ENCODE peak calls at places on chromosome 12, in four cellular contexts. Y, S, T and X are unnamed samples.

GRCh38 chr12:89353188-89353822 is 1.0 kb upstream of the DUSP6 start:
- DNase-seq in S (peak; percentile 86), Y (peak; percentile 94), T (peak; percentile 88), X (peak; percentile 73)

GRCh38 chr12:58639323-58639934 is 280.9 kb downstream of the LRIG3 start:
- DNase-seq in Y (no peak), T (no peak), S (no peak), X (no peak)

GRCh38 chr12:51362307-51362706 is 15.8 kb upstream of the CELA1 start:
- DNase-seq in S (no peak), Y (no peak), T (no peak), X (no peak)

GRCh38 chr12:118813778-118814359 is 167.5 kb upstream of the SRRM4 start:
- DNase-seq in S (no peak), Y (no peak), T (no peak), X (no peak)

GRCh38 chr12:124577374-124577773 is 10.0 kb upstream of the NCOR2 start:
- DNase-seq in Y (no peak), T (no peak), S (no peak), X (no peak)

GRCh38 chr12:4915752-4916151 is 6.0 kb downstream of the KCNA1 start:
- DNase-seq in T (no peak), S (no peak), Y (no peak), X (no peak)

GRCh38 chr12:31562594-31563328 is 28.2 kb downstream of the DENND5B start:
- DNase-seq in S (no peak), T (no peak), Y (no peak), X (no peak)

GRCh38 chr12:2457215-2458112 is 337.3 kb upstream of the FKBP4 start:
- DNase-seq in T (no peak), S (no peak), Y (no peak), X (no peak)

GRCh38 chr12:89448951-89449371 is 75.6 kb downstream of the GALNT4 start:
- DNase-seq in T (no peak), Y (no peak), S (no peak), X (no peak)

GRCh38 chr12:124727244-124727673 is 136.4 kb downstream of the SCARB1 start:
- DNase-seq in T (no peak), Y (no peak), S (peak; percentile 90), X (peak; percentile 43)

GRCh38 chr12:123937707-123938600 is 34.7 kb downstream of the CCDC92 start:
- DNase-seq in T (no peak), S (no peak), Y (no peak), X (no peak)

GRCh38 chr12:104910196-104910840 is 47.8 kb downstream of the SLC41A2 start:
- DNase-seq in S (no peak), Y (no peak), T (no peak), X (no peak)

GRCh38 chr12:90951418-90952110 is 3.4 kb downstream of the CCER1 start:
- DNase-seq in S (no peak), T (no peak), Y (no peak), X (no peak)

GRCh38 chr12:6946033-6946919 is 2.5 kb downstream of the C12orf57 start:
- DNase-seq in S (no peak), Y (peak; percentile 33), T (peak; percentile 96), X (peak; percentile 97)

GRCh38 chr12:29741342-29742241 is 42.1 kb downstream of the TMTC1 start:
- DNase-seq in S (no peak), T (no peak), Y (no peak), X (no peak)

GRCh38 chr12:107238276-107238675 is 144.9 kb upstream of the CRY1 start:
- DNase-seq in Y (no peak), T (no peak), S (no peak), X (no peak)

GRCh38 chr12:6953417-6954315 is 2.5 kb downstream of the PTPN6 start:
- DNase-seq in Y (peak; percentile 24), S (peak; percentile 79), T (no peak), X (peak; percentile 54)

GRCh38 chr12:105317942-105318614 is 12.4 kb upstream of the C12orf75 start:
- DNase-seq in S (no peak), Y (no peak), T (peak; percentile 91), X (no peak)

GRCh38 chr12:42325776-42326465 is at the start of the genes PPHLN1 and ZCRB1:
- DNase-seq in S (peak; percentile 91), Y (peak; percentile 86), T (peak; percentile 87), X (peak; percentile 83)
- TF ChIP-seq EP300 in S (no peak), Y (no peak), T (no peak), X (no peak)

GRCh38 chr12:65414526-65414925 is 136.0 kb downstream of the MSRB3 start:
- DNase-seq in S (no peak), T (no peak), Y (no peak), X (no peak)
- TF ChIP-seq CTCF in S (no peak), T (no peak), Y (no peak), X (no peak)

GRCh38 chr12:87853448-87854003 is 175.7 kb downstream of the C12orf50 start:
- DNase-seq in T (no peak), Y (no peak), S (no peak), X (no peak)
- TF ChIP-seq EP300 in T (no peak), Y (no peak), S (no peak), X (no peak)

GRCh38 chr12:17976202-17976601 is 113.8 kb downstream of the RERGL start:
- DNase-seq in S (no peak), T (peak; percentile 24), Y (no peak), X (no peak)
- TF ChIP-seq CTCF in S (no peak), T (no peak), Y (peak; percentile 49), X (no peak)

DNA sequence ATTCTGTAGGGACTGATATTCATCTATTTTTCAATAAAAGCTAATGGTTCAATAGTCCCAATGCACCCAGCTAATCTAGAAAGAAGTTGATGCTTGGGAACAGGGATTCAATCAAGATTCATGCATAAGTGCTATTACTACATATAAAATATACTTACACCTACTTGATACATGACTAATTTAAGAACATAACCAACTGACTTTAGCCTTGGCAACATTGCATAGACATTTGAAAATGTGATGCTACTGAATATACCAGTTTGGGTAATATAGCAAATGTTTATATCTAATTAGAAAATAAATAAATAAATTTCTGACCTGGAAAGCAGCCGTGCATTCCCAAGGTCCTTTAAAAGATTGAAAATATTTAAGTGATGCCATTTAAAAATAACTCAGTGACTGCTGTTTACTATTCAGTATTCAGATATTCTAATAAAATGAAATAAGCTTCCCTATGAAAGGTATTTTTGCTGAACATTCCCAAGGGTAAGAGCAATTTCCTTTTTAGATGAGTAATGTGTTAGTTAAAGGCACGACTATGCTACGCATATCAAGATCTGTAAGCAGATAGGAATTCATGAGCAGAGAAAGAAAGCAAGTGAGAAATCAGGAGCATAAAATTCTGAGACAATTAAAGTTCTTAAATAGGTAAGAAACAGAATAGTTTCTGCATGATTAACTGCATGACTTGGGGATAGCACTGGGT is 160.6 kb upstream of the SYT1 start:
- DNase-seq in S (no peak), T (peak; percentile 78), Y (no peak), X (no peak)
- TF ChIP-seq EP300 in S (no peak), T (no peak), Y (no peak), X (no peak)

GRCh38 chr12:65960820-65961691 is 136.8 kb downstream of the HMGA2 start:
- DNase-seq in S (no peak), Y (no peak), T (no peak), X (no peak)

GRCh38 chr12:65961731-65962130 is 137.4 kb downstream of the HMGA2 start:
- DNase-seq in Y (no peak), T (no peak), S (no peak), X (no peak)

GRCh38 chr12:65965358-65965757 is 141.1 kb downstream of the HMGA2 start:
- DNase-seq in S (no peak), Y (no peak), T (peak; percentile 51), X (no peak)

GRCh38 chr12:65959452-65959851 is 135.2 kb downstream of the HMGA2 start:
- DNase-seq in Y (no peak), T (no peak), S (no peak), X (no peak)

DNA sequence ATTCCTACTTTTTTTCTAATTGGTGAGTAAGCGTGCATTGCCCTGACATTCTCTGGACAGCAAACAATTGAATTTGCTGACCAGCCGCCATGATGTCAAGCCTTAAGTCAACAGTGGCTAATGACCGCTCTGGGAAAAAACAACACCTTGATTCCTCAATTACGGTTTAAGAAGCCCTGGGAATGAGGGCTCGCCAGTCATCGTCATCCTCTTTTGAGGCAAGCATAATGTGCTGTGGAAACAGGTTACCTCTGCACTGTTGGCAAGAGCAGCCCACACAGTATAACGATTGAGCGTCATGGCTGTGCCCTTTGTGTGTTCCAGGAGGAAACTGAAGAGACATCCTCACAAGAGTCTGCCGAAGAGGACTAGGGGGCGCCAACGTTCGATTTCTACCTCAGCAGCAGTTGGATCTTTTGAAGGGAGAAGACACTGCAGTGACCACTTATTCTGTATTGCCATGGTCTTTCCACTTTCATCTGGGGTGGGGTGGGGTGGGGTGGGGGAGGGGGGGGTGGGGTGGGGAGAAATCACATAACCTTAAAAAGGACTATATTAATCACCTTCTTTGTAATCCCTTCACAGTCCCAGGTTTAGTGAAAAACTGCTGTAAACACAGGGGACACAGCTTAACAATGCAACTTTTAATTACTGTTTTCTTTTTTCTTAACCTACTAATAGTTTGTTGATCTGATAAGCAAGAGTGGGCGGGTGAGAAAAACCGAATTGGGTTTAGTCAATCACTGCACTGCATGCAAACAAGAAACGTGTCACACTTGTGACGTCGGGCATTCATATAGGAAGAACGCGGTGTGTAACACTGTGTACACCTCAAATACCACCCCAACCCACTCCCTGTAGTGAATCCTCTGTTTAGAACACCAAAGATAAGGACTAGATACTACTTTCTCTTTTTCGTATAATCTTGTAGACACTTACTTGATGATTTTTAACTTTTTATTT is 138.9 kb downstream of the HMGA2 start:
- DNase-seq in S (no peak), Y (peak; percentile 5), T (peak; percentile 47), X (no peak)
- TF ChIP-seq CTCF in S (no peak), Y (peak; percentile 49), T (peak; percentile 21), X (no peak)